ENCODE peak calls at places on chromosomes 7 and 10, in five cellular contexts. N, T, Q, E and J are unnamed samples.
A peak's percentile ranks its signal among the peaks of the same experiment; 100 is the strongest.

GRCh38 chr7:18292584-18292983 is 203.0 kb upstream of the HDAC9 start:
- DNase-seq in T (no peak), N (no peak), E (no peak), Q (no peak), J (no peak)

GRCh38 chr7:75531359-75531821 is 39.3 kb downstream of the SPDYE5 start:
- DNase-seq in E (peak; percentile 29), Q (no peak), T (no peak), N (no peak), J (no peak)

GRCh38 chr7:50783304-50783703 is 608 bp upstream of the GRB10 start:
- DNase-seq in T (no peak), N (no peak), Q (no peak), E (no peak), J (no peak)

GRCh38 chr7:154872811-154873570 is 129.9 kb downstream of the PAXIP1 start:
- DNase-seq in E (no peak), N (no peak), Q (no peak), T (no peak), J (no peak)

GRCh38 chr7:92590711-92591310 is 621 bp upstream of the FAM133B start:
- DNase-seq in N (no peak), Q (no peak), E (no peak), T (no peak), J (no peak)

GRCh38 chr10:131569851-131570715 is 258.6 kb upstream of the TCERG1L start:
- DNase-seq in Q (no peak), N (no peak), T (no peak), E (peak; percentile 18), J (no peak)

GRCh38 chr7:138299046-138299445 is 161.0 kb upstream of the TRIM24 start:
- DNase-seq in Q (no peak), N (no peak), T (no peak), E (no peak), J (no peak)

GRCh38 chr7:94632338-94633024 is 23.5 kb downstream of the SGCE start:
- DNase-seq in Q (no peak), E (no peak), N (no peak), T (no peak), J (no peak)

GRCh38 chr7:140696024-140696678 is 357 bp upstream of the NDUFB2 start:
- DNase-seq in Q (peak; percentile 97), N (peak; percentile 91), T (peak; percentile 85), E (peak; percentile 96), J (peak; percentile 56)

GRCh38 chr7:78197447-78197846 is 398.9 kb downstream of the PHTF2 start:
- DNase-seq in E (peak; percentile 40), Q (no peak), T (no peak), N (no peak), J (no peak)

GRCh38 chr10:6273351-6273750 is 70.6 kb downstream of the PFKFB3 start:
- DNase-seq in T (peak; percentile 34), Q (no peak), N (no peak), E (no peak), J (no peak)

GRCh38 chr7:140019172-140019571 is 43.6 kb downstream of the PARP12 start:
- DNase-seq in Q (no peak), E (no peak), T (no peak), N (no peak), J (no peak)

GRCh38 chr7:70881470-70881869 is 250.5 kb upstream of the GALNT17 start:
- DNase-seq in Q (no peak), N (no peak), E (no peak), T (no peak), J (no peak)

GRCh38 chr7:112930787-112931186 is 140.6 kb upstream of the TMEM168 start:
- DNase-seq in T (no peak), Q (no peak), N (no peak), E (peak; percentile 85), J (no peak)

GRCh38 chr10:77710759-77711682 is 73.4 kb upstream of the KCNMA1 start:
- DNase-seq in T (no peak), N (peak; percentile 19), E (peak; percentile 75), Q (peak; percentile 69), J (no peak)

GRCh38 chr10:13000431-13000830 is 1.1 kb downstream of the CCDC3 start:
- DNase-seq in T (no peak), Q (no peak), N (no peak), E (no peak), J (no peak)

GRCh38 chr7:91228327-91228726 is 35.9 kb upstream of the FZD1 start:
- DNase-seq in T (no peak), E (no peak), Q (no peak), N (no peak), J (no peak)

GRCh38 chr7:34034728-34035127 is 129.4 kb downstream of the BMPER start:
- DNase-seq in E (no peak), N (no peak), T (no peak), Q (no peak), J (no peak)

GRCh38 chr10:71382757-71383156 is 14.0 kb upstream of the CDH23 start:
- DNase-seq in Q (no peak), E (peak; percentile 82), T (no peak), N (no peak), J (no peak)

GRCh38 chr7:141213226-141213625 is 139.4 kb downstream of the TMEM178B start:
- DNase-seq in E (no peak), Q (no peak), T (no peak), N (no peak), J (no peak)

GRCh38 chr7:85931919-85932318 is 711.8 kb upstream of the GRM3 start:
- DNase-seq in Q (no peak), T (no peak), N (no peak), E (no peak), J (no peak)

GRCh38 chr10:116120688-116121087 is 152.3 kb downstream of the GFRA1 start:
- DNase-seq in E (peak; percentile 25), Q (no peak), N (no peak), T (no peak), J (no peak)

GRCh38 chr10:77597560-77597959 is 40.0 kb downstream of the KCNMA1 start:
- DNase-seq in Q (no peak), N (no peak), E (no peak), T (no peak), J (no peak)

GRCh38 chr7:2952316-2952715 is 91.4 kb downstream of the CARD11 start:
- DNase-seq in E (no peak), T (no peak), Q (no peak), N (no peak), J (no peak)

GRCh38 chr7:150974468-150975391 is 3.4 kb downstream of the KCNH2 start:
- DNase-seq in E (peak; percentile 66), Q (peak; percentile 85), T (no peak), N (peak; percentile 92), J (peak; percentile 22)
- TF ChIP-seq CTCF in E (peak; percentile 47), Q (peak; percentile 7), T (no peak), N (peak; percentile 67), J (peak; percentile 37)

DNA sequence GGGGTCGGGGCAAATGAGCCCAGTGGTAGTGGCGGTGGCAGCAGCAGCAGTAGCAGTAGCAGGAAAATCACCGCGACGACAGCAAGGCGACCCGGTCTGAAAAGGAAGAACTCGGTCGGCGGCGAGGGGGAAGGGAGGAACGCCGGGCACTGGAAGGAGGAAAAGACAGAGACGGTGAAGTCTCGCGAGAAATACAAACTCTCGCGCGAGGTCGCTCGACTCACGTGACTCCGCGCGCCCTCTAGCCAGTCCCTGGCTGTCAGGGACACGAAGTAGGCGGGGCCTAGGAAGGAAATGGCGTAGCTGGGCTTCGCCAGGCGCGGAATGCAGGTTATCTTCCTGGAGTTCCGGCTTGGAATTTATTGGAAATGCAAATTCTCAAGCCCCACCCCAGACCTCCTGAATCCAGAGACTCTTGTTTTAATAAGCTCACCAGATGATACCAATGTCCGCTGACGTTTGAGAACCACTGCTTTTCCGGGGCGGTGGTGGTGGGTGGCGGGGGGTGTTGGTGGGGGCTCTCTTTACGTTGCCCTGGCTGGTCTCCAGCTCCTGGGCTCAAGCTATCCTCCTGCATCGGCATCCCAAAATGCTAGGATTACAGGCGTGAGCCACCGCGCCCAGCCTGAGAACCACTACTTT is at the start of gene SMNDC1:
- DNase-seq in T (peak; percentile 86), N (peak; percentile 99), E (peak; percentile 98), Q (peak; percentile 98), J (peak; percentile 91)
- H3K4me3 ChIP-seq in T (peak within 1 kb of the TSS; percentile 98), N (peak within 1 kb of the TSS; percentile 99), E (peak within 1 kb of the TSS; percentile 97), Q (peak within 1 kb of the TSS; percentile 91), J (peak within 1 kb of the TSS; percentile 87)

GRCh38 chr10:109934958-109935793 is 11.9 kb upstream of the XPNPEP1 start:
- DNase-seq in E (peak; percentile 75), Q (no peak), N (no peak), T (no peak), J (no peak)

GRCh38 chr10:109931153-109931552 is 7.8 kb upstream of the XPNPEP1 start:
- DNase-seq in N (no peak), Q (no peak), E (peak; percentile 30), T (no peak), J (no peak)

GRCh38 chr10:109929501-109930219 is 6.3 kb upstream of the XPNPEP1 start:
- DNase-seq in N (no peak), T (no peak), E (peak; percentile 74), Q (no peak), J (no peak)

GRCh38 chr10:109933984-109934565 is 10.8 kb upstream of the XPNPEP1 start:
- DNase-seq in E (peak; percentile 90), N (no peak), Q (no peak), T (no peak), J (no peak)

DNA sequence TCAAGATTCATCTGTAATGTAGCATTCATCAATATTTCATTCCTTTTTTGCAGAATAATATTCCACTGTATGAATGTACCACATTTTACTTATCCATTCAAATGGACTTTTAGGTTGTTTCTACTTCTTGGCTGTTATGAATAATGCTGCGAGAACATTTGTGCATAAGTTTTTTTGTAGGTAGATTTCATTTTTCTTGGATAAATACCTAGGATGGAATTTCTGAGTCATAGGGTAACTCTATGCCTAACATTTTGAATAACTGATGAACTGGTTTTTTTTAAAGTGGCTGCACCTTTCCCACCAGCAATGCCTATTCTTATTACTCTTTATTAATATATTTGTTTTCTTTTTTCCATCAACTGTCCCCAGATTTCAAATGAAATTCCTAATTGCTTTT is 9.1 kb upstream of the XPNPEP1 start:
- DNase-seq in E (no peak), N (no peak), T (no peak), Q (no peak), J (no peak)
- TF ChIP-seq CTCF in E (no peak), N (no peak), T (no peak), Q (no peak), J (no peak)

DNA sequence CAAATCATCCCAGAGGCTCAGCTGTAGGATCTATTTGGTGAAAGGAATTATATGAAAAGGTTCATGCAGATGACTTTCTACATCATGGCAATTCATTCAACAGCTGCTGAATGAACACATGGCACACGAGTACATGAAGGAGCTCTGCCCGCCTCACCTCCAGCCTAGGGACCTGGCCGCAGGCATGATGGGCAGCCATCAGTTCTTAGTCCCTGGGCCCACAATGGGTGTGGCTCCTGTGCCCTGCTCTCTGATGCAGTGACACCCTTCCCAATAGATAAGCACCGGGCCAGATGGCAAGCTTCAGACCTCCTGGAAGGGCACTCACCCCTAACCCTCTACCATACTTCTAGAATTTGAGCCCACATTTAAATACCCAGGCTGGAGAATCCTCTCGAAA is 3.5 kb downstream of the CHST15 start:
- DNase-seq in E (no peak), T (no peak), Q (no peak), N (no peak), J (no peak)
- H3K4me3 ChIP-seq in E (no peak overlapping the region), T (no peak overlapping the region), Q (no peak overlapping the region), N (no peak overlapping the region), J (no peak overlapping the region)

GRCh38 chr7:149753370-149754233 is 19.8 kb downstream of the ZNF467 start:
- DNase-seq in T (no peak), E (no peak), Q (no peak), N (no peak), J (no peak)
- TF ChIP-seq CTCF in T (peak; percentile 23), E (peak; percentile 50), Q (no peak), N (peak; percentile 69), J (no peak)